ENCODE peak calls at places on chromosome 5, in four cellular contexts. Y is A549, R is GM12878, I is K562. D is an unnamed sample.

GRCh38 chr5:133333561-133334150 is 278.7 kb downstream of the FSTL4 start:
- DNase-seq in Y (no peak), R (no peak), I (no peak), D (no peak)

GRCh38 chr5:88831856-88832255 is 51.1 kb downstream of the MEF2C start:
- DNase-seq in Y (no peak), R (no peak), I (no peak), D (no peak)

GRCh38 chr5:72487151-72487550 is 20.1 kb downstream of the ZNF366 start:
- DNase-seq in Y (no peak), R (no peak), I (no peak), D (no peak)

GRCh38 chr5:89878140-89878570 is 531.4 kb downstream of the CETN3 start:
- DNase-seq in Y (no peak), R (no peak), I (no peak), D (peak; percentile 54)

GRCh38 chr5:122259995-122260394 is 52.0 kb upstream of the SNCAIP start:
- DNase-seq in Y (no peak), R (no peak), I (no peak), D (peak; percentile 95)

GRCh38 chr5:137741-138140 is 45.8 kb downstream of the PLEKHG4B start:
- DNase-seq in Y (no peak), R (no peak), I (no peak), D (no peak)

GRCh38 chr5:163534476-163535172 is 29.2 kb downstream of the MAT2B start:
- DNase-seq in Y (no peak), R (no peak), I (no peak), D (no peak)

GRCh38 chr5:180470966-180471582 is 23.1 kb upstream of the CNOT6 start:
- DNase-seq in Y (peak; percentile 70), R (no peak), I (peak; percentile 79), D (peak; percentile 59)

GRCh38 chr5:670396-671270 is 22.5 kb downstream of the TPPP start:
- DNase-seq in Y (no peak), R (no peak), I (peak; percentile 33), D (no peak)

GRCh38 chr5:135964670-135965320 is 10.0 kb upstream of the LECT2 start:
- DNase-seq in Y (no peak), R (no peak), I (no peak), D (peak; percentile 44)

GRCh38 chr5:119996128-119996527 is 366.8 kb downstream of the FAM170A start:
- DNase-seq in Y (no peak), R (no peak), I (no peak), D (peak; percentile 41)

GRCh38 chr5:173306695-173307094 is 21.5 kb downstream of the STC2 start:
- DNase-seq in Y (no peak), R (no peak), I (no peak), D (no peak)

GRCh38 chr5:141199359-141200235 is at the start of gene PCDHB11:
- DNase-seq in Y (peak; percentile 6), R (no peak), I (no peak), D (no peak)

GRCh38 chr5:8907168-8907868 is 638.6 kb downstream of the SEMA5A start:
- DNase-seq in Y (no peak), R (no peak), I (no peak), D (peak; percentile 93)

GRCh38 chr5:151094054-151094858 is 13.4 kb upstream of the TNIP1 start:
- DNase-seq in Y (peak; percentile 43), R (no peak), I (no peak), D (peak; percentile 34)
- TF ChIP-seq USF2 in Y (no peak), R (no peak), I (no peak), D (no peak)

DNA sequence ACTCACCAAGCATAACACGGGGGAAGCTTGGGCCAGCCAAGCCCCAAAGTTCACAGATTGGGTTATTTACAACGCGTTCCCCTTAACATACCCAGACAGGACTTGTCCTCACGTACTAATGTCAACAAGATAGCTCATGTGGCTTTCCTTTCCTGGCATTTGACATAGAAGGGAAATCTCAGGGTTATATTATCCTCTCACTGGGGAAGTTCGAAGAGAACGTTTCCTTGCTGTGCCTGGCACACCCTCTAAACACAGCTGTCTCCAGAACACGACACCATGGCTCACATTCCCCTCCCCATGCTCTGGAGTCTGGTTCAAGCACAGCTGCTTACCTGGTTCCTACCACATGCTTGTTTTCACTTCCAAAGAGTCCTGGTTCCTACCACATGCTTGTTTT is 46.8 kb upstream of the OTULINL start:
- DNase-seq in Y (no peak), R (no peak), I (no peak), D (no peak)
- TF ChIP-seq ELK1 in Y (no peak), R (no peak), I (no peak), D (no peak)

GRCh38 chr5:134345996-134346395 is 21.0 kb downstream of the CDKL3 start:
- DNase-seq in Y (no peak), R (no peak), I (no peak), D (no peak)
- TF ChIP-seq USF2 in Y (no peak), R (no peak), I (no peak), D (no peak)

DNA sequence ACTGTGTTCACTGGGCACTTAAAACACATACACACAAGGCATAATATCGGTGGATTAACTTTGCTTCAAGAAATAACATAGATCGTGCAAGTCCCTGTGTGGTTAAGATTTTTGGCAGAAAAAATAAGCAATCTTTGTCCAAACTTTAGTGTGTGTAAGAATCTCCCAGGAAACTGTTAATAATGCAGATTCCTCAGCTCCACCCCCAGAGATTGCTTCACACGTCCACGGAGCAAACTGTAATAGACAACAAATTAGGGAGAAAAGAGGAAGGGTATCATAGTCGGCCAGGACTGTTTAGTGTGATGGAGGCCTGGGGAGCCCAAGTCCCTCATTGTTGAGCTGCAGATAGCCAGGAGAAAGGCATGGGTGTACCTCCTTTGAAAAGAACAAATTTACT is 84.8 kb downstream of the PJA2 start:
- DNase-seq in Y (no peak), R (no peak), I (no peak), D (no peak)
- TF ChIP-seq ELK1 in Y (no peak), R (no peak), I (no peak), D (no peak)

GRCh38 chr5:74586831-74587230 is 53.7 kb downstream of the ENC1 start:
- DNase-seq in Y (no peak), R (no peak), I (no peak), D (no peak)

GRCh38 chr5:74587300-74587699 is 53.2 kb downstream of the ENC1 start:
- DNase-seq in Y (no peak), R (no peak), I (no peak), D (no peak)

GRCh38 chr5:74589204-74590056 is 51.1 kb downstream of the ENC1 start:
- DNase-seq in Y (no peak), R (no peak), I (no peak), D (no peak)

GRCh38 chr5:74588415-74588814 is 52.1 kb downstream of the ENC1 start:
- DNase-seq in Y (no peak), R (no peak), I (no peak), D (no peak)

DNA sequence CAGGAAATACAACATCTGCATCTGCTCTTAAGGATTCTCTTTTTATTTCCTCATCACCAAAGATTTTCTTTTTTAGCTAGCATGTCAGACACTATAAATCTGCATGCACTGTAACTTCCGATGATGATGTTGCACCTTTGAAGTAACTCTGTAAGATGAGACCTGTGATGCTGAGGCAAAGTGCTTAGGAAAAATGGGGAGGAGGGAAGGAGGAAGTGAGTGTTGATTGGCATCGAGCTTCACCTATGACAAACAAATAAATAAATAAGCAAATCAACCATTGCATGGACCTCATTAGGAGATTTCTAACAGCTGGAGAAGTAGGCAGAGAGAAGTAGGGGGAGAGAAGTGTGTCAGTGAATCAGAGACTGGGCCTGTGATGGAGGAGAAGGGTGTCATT is 52.6 kb downstream of the ENC1 start:
- DNase-seq in Y (no peak), R (no peak), I (no peak), D (no peak)
- TF ChIP-seq USF2 in Y (no peak), R (no peak), I (no peak), D (no peak)

DNA sequence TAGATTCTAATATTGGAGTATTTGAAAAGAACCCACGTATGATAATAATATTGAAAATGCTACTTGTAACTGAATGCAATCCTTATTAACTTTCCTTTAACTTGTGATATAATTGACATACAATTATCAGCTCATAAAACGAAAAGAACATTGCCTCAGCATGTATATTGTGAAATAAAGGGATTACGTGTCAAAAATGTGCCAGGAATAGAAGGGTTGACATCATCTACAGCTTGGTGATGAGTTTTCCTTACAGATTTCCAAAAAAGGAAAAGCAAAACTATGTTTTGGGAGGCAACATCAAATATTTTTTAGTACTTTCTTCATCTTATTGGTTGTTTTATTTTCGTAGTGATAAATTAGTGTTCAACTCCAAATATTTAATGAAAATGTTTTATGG is 266.0 kb upstream of the PTGER4 start:
- DNase-seq in Y (no peak), R (no peak), I (no peak), D (peak; percentile 61)
- TF ChIP-seq ELK1 in Y (no peak), R (no peak), I (no peak), D (no peak)

DNA sequence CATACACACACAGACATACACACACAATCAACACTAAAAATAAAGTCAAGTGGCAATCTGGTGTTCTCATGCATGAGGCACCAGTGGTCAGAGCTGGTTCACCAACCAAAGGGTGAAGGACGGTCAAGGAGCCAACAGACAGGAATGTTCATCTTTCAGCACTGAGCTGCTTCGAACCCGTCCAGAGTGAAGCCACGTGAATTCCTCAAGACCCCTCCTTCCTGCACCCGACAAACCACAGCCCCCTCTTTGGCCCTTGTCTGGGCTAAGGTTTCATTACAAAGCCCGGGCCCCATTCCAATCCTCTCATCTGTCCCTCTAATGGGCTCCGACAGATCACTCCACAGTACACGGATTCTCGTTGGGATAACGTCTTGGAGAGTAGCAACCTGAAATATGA is 84.5 kb upstream of the SMIM23 start:
- DNase-seq in Y (no peak), R (no peak), I (no peak), D (no peak)
- TF ChIP-seq USF2 in Y (no peak), R (no peak), I (no peak), D (no peak)

GRCh38 chr5:15249152-15249551 is 250.8 kb upstream of the FBXL7 start:
- DNase-seq in Y (no peak), R (no peak), I (no peak), D (peak; percentile 84)
- TF ChIP-seq ELK1 in Y (no peak), R (no peak), I (no peak), D (no peak)

D was measured in IMR-90.